ENCODE peak calls at places on chromosomes 6 and 20, in five cellular contexts. B is neuronal stem cell, S is mesenchymal stem cell, Y is H1, K is IMR-90. V is an unnamed sample. For H3K36me3, the result is how much of the 10 kb centered on the place peaks cover.

GRCh38 chr20:6956574-6956973 is 189.1 kb downstream of the BMP2 start:
- DNase-seq in K (no peak), Y (no peak), S (no peak), B (no peak), V (no peak)

GRCh38 chr20:7841967-7842301 is 98.3 kb downstream of the HAO1 start:
- DNase-seq in S (peak), B (no peak), Y (no peak), K (peak), V (no peak)

GRCh38 chr6:154154389-154154967 is 115.4 kb downstream of the OPRM1 start:
- DNase-seq in K (peak), Y (no peak), B (peak), S (peak), V (peak)

GRCh38 chr20:25258828-25259227 is 10.9 kb downstream of the PYGB start:
- DNase-seq in Y (no peak), S (no peak), K (no peak), B (no peak), V (no peak)

GRCh38 chr6:40733290-40733689 is 146.1 kb upstream of the LRFN2 start:
- DNase-seq in Y (no peak), S (peak), K (no peak), B (no peak), V (no peak)

GRCh38 chr6:47105469-47106188 is 63.5 kb upstream of the ADGRF1 start:
- DNase-seq in B (no peak), K (no peak), Y (no peak), S (no peak), V (no peak)

GRCh38 chr6:70673601-70674000 is 5.9 kb downstream of the SMAP1 start:
- DNase-seq in K (peak), S (peak), Y (no peak), B (no peak), V (no peak)

GRCh38 chr6:30042914-30043313 is 18.2 kb upstream of the POLR1H start:
- DNase-seq in Y (no peak), B (no peak), S (no peak), K (no peak), V (no peak)

GRCh38 chr6:27281105-27281539 is 31.0 kb downstream of the POM121L2 start:
- DNase-seq in Y (no peak), K (no peak), S (no peak), B (no peak), V (no peak)

GRCh38 chr6:87588756-87589407 is 905 bp downstream of the RARS2 start:
- DNase-seq in S (peak), Y (no peak), B (no peak), K (no peak), V (no peak)

GRCh38 chr6:24385536-24386269 is 17.0 kb upstream of the MRS2 start:
- DNase-seq in S (no peak), B (no peak), Y (no peak), K (no peak), V (no peak)

GRCh38 chr6:90304308-90304707 is 7.7 kb upstream of the BACH2 start:
- DNase-seq in K (no peak), S (no peak), B (no peak), Y (no peak), V (no peak)

GRCh38 chr6:21902766-21903165 is 309.2 kb downstream of the SOX4 start:
- DNase-seq in S (no peak), Y (no peak), B (no peak), K (no peak), V (no peak)

GRCh38 chr20:19275038-19275629 is 62.7 kb downstream of the SLC24A3 start:
- DNase-seq in Y (no peak), S (no peak), B (no peak), K (no peak), V (no peak)

GRCh38 chr6:144033816-144034540 is 25.9 kb upstream of the PLAGL1 start:
- DNase-seq in S (peak), B (no peak), Y (no peak), K (peak), V (no peak)

GRCh38 chr6:32189742-32190053 is 304 bp downstream of the PBX2 start:
- DNase-seq in Y (no peak), B (no peak), S (no peak), K (no peak), V (no peak)

GRCh38 chr6:20313086-20313485 is 88.6 kb upstream of the E2F3 start:
- DNase-seq in Y (no peak), B (no peak), S (no peak), K (no peak), V (no peak)

GRCh38 chr6:157770946-157771345 is 52.1 kb upstream of the SNX9 start:
- DNase-seq in K (peak), S (no peak), Y (no peak), B (no peak), V (no peak)

GRCh38 chr6:30709101-30709868 is 7.8 kb downstream of the MDC1 start:
- DNase-seq in K (no peak), S (no peak), Y (no peak), B (no peak), V (no peak)

GRCh38 chr6:28884423-28885148 is 39.2 kb downstream of the TRIM27 start:
- DNase-seq in B (no peak), Y (no peak), S (no peak), K (no peak), V (no peak)

GRCh38 chr6:140256213-140256612 is 881.8 kb upstream of the CITED2 start:
- DNase-seq in Y (no peak), S (no peak), K (peak), B (no peak), V (no peak)

GRCh38 chr6:31383149-31383548 is 20.2 kb upstream of the MICA start:
- DNase-seq in Y (no peak), B (no peak), K (no peak), S (peak), V (peak)

GRCh38 chr6:119643866-119644265 is 294.3 kb upstream of the MAN1A1 start:
- DNase-seq in Y (no peak), B (no peak), K (no peak), S (no peak), V (no peak)

GRCh38 chr6:22126910-22127309 is 169.9 kb downstream of the PRL start:
- DNase-seq in K (no peak), Y (no peak), B (no peak), S (no peak), V (no peak)

DNA sequence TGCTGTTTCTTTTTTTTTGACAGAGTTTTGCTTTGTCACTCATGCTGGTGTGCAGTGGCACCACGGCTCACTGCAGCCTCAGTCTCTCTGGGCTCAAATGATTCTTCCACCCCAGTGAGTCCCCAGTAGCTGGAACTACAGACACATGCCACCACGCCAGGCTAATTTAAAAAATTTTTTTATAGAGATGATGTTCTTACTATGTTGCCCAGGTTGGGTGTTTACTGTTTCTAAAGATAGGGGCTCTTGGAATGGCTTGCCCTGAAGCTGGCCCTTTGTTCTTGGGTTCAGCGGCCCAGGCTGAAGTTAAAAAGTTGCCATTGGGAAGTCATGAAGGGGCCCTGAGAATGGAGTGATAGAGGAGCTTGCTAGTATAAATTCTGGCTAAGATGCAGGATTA is 16.5 kb downstream of the RALGAPB start:
- DNase-seq in S (no peak), B (no peak), K (no peak), Y (no peak), V (no peak)
- H3K36me3 ChIP-seq in S (half or more), B (half or more), K (under half), Y (under half), V (under half)

DNA sequence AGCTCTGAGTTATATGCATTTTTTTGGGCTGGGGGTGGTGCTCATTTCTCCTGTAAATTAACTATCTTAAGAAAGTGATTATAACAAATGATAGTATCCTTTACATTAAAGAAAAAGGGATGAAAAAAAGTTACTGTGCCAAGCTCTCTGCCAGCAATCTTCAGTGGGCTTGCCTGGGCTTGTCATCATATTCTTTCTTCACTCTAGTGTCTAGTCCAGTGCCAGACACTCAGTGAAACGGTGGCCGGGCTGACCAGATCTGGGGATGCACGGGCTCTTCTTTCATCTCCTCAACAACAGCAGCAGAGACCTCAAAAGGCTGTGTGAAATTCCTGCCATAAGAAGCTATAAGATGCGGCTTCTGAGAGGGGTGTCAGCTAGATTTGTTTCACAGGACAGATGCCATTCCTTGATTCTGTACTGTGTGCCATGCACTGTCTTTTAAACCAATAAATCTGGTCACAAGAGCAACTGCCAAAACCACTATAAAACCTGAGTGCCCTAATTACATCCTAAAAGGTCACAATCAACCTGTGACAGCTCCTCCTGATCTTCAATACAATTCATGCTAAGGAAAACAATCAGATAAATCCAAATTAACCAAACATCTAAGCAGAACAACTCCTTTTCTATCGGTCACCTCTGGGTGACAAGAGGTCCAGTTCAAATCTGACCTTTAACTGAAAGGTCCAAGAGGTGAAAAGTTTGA is 12.1 kb downstream of the EXOC2 start:
- DNase-seq in B (no peak), S (no peak), Y (peak), K (no peak), V (no peak)
- H4K91ac ChIP-seq in B (no peak), S (peak), Y (peak), K (peak), V (no peak)

GRCh38 chr6:13776602-13777001 is 37.8 kb downstream of the MCUR1 start:
- DNase-seq in K (no peak), B (no peak), S (no peak), Y (no peak), V (peak)
- H4K8ac ChIP-seq in K (no peak), B (no peak), S (no peak), Y (peak), V (peak)

GRCh38 chr6:125922322-125922860 is 34.2 kb upstream of the HINT3 start:
- DNase-seq in S (no peak), K (no peak), B (no peak), Y (no peak), V (no peak)
- H3K36me3 ChIP-seq in S (half or more), K (under half), B (under half), Y (under half), V (under half)

DNA sequence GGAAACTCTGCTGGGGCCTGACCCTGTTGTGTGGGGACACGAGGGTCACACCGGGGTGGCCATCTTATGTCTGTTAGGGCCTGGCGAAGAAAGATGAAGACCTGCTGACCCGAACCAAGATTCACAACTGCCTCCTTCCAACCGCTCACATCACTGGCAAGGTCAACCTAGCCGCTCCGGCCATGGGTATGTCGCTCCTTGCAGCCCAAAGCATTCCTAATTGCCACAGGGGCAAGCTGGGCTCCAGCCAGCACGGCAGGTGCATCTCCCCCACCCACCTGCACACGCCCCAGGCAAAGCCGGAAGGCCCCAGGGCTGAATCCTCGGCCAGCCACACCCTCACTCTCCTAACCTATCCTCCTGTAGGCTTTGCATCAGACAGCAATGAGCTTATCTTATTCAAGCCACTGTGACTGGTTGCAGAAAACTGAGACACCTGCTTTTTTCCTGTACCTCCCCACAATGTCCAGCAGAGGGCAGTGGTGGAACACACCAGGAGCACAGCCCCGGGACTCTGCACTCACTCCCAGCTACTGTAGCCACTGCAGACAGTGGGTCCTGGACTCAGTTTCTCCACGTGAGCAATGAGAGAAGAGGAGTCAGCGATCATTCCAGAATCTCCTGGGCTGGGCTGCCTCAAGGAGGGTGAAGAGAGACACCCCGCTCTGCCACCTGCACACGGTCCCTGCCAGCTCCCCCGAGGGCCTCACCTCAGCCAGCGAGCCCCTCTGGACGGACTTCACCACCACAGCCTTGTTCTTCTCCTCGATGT is 170.2 kb downstream of the PREX1 start:
- DNase-seq in Y (peak), B (peak), K (peak), S (peak), V (peak)
- H4K91ac ChIP-seq in Y (no peak), B (no peak), K (no peak), S (peak), V (peak)

DNA sequence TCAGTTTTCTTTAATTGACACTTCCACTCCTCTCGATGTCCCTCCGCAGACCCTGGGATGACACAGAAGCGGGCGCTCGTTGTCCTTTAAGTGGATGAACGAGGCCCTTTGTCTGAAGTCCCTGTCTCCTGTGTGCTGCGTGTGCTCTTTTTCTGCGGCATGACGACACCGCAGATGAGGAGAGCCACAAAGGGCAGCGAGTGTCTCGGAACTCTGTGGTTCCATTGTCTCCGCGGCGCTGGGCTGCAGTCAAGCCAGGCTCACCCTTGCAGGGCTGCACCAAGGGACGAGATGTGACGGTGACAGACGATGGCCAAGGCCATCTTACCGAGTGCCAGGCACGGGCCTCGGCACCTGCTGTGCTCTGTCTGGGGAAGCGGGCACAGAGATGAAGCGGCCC is 10.6 kb downstream of the PRR18 start:
- DNase-seq in B (no peak), K (no peak), S (no peak), Y (no peak), V (no peak)
- H4K8ac ChIP-seq in B (no peak), K (no peak), S (no peak), Y (no peak), V (no peak)

DNA sequence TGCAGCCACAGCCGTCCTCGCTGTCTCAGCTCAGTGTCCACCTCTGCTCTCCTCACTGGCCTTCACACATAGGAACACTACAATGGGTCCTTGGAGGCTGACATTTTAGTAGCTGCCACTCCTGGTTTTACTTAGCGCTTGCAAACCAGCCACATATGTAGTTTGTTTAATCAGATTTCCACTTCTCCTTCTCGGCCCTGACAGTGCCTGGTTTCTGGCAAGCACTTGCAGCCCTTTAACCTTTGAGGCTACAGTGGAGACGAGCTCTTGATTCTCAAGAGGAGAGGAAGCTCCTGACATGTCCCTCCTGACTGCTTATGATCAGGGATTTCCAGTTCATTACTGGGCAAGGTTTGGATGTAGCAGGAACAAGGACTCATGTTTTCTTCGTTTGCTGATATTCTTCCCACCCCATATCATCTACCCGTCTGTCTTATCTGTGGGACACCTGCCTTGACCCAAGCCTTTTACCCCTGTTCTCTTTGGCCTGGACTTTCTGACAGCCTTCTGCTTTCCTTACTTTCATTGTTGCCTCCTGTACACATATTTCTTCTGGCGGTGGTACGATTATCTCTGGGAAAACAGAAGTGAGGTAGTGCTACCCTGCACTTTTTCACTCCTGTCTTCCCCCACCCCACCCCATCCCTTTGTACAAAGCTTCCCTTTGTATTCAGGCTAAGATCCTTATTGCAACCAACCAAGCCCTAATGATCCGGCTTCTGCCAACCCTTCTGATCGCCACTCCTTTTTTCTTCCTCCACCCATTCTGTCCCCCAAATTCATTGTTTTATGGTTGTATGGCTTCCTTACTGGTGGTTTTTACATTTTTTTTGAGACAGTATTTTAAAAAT is 31.2 kb downstream of the CEP43 start:
- DNase-seq in B (no peak), Y (no peak), S (peak), K (no peak), V (no peak)
- H3K36me3 ChIP-seq in B (half or more), Y (under half), S (half or more), K (under half), V (under half)

DNA sequence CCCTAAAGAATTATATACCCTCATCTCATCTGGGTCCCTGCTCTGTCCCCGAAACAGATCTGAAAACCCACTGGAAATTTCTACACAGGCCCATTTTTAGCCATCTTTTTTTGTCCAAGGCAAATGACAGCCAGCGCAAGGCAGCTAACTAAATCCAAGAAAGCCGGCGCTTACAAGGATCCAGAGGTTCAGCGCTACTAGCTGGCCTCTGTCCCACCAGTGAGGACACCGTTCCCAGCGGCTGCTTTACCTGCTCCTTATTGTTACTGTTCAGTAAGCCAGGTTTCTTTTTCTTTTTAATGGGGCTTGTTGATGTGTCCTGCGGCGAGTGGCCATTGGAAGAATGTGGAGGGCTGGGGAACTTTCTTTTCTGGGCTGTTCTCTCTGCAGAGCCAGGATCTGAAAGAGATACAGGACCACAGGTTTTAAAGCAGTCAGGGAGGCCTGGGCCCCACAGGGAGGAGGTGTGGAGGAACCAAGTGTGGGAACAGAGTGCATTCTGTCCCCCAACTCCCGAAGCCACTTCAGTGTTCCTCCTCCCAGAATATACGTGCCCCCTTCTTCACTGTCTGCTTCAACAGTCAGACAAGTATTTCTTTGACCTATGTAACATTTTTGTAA is 46.6 kb downstream of the ZMYND8 start:
- DNase-seq in K (no peak), Y (no peak), S (no peak), B (no peak), V (no peak)
- H4K91ac ChIP-seq in K (no peak), Y (peak), S (no peak), B (no peak), V (peak)

GRCh38 chr6:156697224-156697623 is 80.0 kb upstream of the ARID1B start:
- DNase-seq in S (no peak), K (no peak), Y (no peak), B (no peak), V (no peak)

GRCh38 chr6:156700440-156701057 is 76.6 kb upstream of the ARID1B start:
- DNase-seq in Y (no peak), K (no peak), B (no peak), S (no peak), V (no peak)

GRCh38 chr6:156698239-156699016 is 78.8 kb upstream of the ARID1B start:
- DNase-seq in K (no peak), Y (no peak), B (no peak), S (no peak), V (no peak)

GRCh38 chr6:156701961-156702360 is 75.2 kb upstream of the ARID1B start:
- DNase-seq in K (no peak), B (no peak), S (no peak), Y (no peak), V (no peak)

GRCh38 chr6:156699017-156699421 is 78.2 kb upstream of the ARID1B start:
- DNase-seq in K (peak), S (peak), B (no peak), Y (no peak), V (peak)
- H4K8ac ChIP-seq in K (no peak), S (no peak), B (no peak), Y (no peak), V (no peak)